ENCODE peak calls at places on chromosomes 5 and 9, in four cellular contexts. One of them, this sample, is unnamed.

GRCh38 chr5:143233020-143233419 is 170.5 kb downstream of the NR3C1 start:
- DNase-seq in AG09309: peak
- DNase-seq in kidney: no peak
- DNase-seq in CD8-positive, alpha-beta memory T cell: no peak
- DNase-seq in this sample: no peak

GRCh38 chr9:106897223-106897622 is 34.3 kb downstream of the ZNF462 start:
- DNase-seq in kidney: no peak
- DNase-seq in AG09309: no peak
- DNase-seq in CD8-positive, alpha-beta memory T cell: no peak
- DNase-seq in this sample: no peak

GRCh38 chr9:136799079-136799853 is 3.1 kb downstream of the CCDC183 start:
- DNase-seq in CD8-positive, alpha-beta memory T cell: no peak
- DNase-seq in kidney: peak
- DNase-seq in AG09309: no peak
- DNase-seq in this sample: peak

GRCh38 chr9:73810585-73811215 is 659.0 kb downstream of the ANXA1 start:
- DNase-seq in CD8-positive, alpha-beta memory T cell: no peak
- DNase-seq in AG09309: no peak
- DNase-seq in kidney: no peak
- DNase-seq in this sample: no peak

GRCh38 chr5:145697251-145698016 is 137.7 kb downstream of the PRELID2 start:
- DNase-seq in CD8-positive, alpha-beta memory T cell: no peak
- DNase-seq in AG09309: no peak
- DNase-seq in kidney: no peak
- DNase-seq in this sample: no peak

GRCh38 chr5:61746836-61747575 is 414.9 kb downstream of the ZSWIM6 start:
- DNase-seq in kidney: no peak
- DNase-seq in AG09309: no peak
- DNase-seq in CD8-positive, alpha-beta memory T cell: no peak
- DNase-seq in this sample: no peak

GRCh38 chr9:35935261-35935660 is 22.7 kb downstream of the OR2S2 start:
- DNase-seq in kidney: no peak
- DNase-seq in AG09309: no peak
- DNase-seq in CD8-positive, alpha-beta memory T cell: no peak
- DNase-seq in this sample: no peak

GRCh38 chr9:137319434-137319975 is 17.4 kb upstream of the NRARP start:
- DNase-seq in AG09309: no peak
- DNase-seq in kidney: peak
- DNase-seq in CD8-positive, alpha-beta memory T cell: no peak
- DNase-seq in this sample: peak

GRCh38 chr5:164098536-164098935 is 593.1 kb downstream of the MAT2B start:
- DNase-seq in kidney: no peak
- DNase-seq in CD8-positive, alpha-beta memory T cell: no peak
- DNase-seq in AG09309: no peak
- DNase-seq in this sample: no peak

GRCh38 chr5:126972062-126972895 is 58.1 kb downstream of the MARCHF3 start:
- DNase-seq in CD8-positive, alpha-beta memory T cell: peak
- DNase-seq in AG09309: no peak
- DNase-seq in kidney: no peak
- DNase-seq in this sample: no peak

GRCh38 chr5:52743970-52744369 is 43.7 kb upstream of the ITGA1 start:
- DNase-seq in CD8-positive, alpha-beta memory T cell: peak
- DNase-seq in kidney: no peak
- DNase-seq in AG09309: peak
- DNase-seq in this sample: no peak

GRCh38 chr5:181088289-181088688 is 42.7 kb downstream of the OR2V1 start:
- DNase-seq in kidney: no peak
- DNase-seq in CD8-positive, alpha-beta memory T cell: no peak
- DNase-seq in AG09309: no peak
- DNase-seq in this sample: no peak

GRCh38 chr5:55324815-55325418 is 17.1 kb downstream of the MTREX start:
- DNase-seq in AG09309: no peak
- DNase-seq in kidney: no peak
- DNase-seq in CD8-positive, alpha-beta memory T cell: no peak
- DNase-seq in this sample: no peak

GRCh38 chr9:2655411-2655901 is 33.9 kb downstream of the VLDLR start:
- DNase-seq in AG09309: peak
- DNase-seq in kidney: no peak
- DNase-seq in CD8-positive, alpha-beta memory T cell: peak
- DNase-seq in this sample: no peak

GRCh38 chr5:150473673-150474358 is 24.3 kb upstream of the RPS14 start:
- DNase-seq in CD8-positive, alpha-beta memory T cell: no peak
- DNase-seq in kidney: no peak
- DNase-seq in AG09309: no peak
- DNase-seq in this sample: no peak

This sample was measured in posterior vena cava.